ENCODE peak calls at places on chromosomes 4 and X, in nine cellular contexts. G, H, N, D, F, X, M, C and B are unnamed samples.

GRCh38 chrX:51568586-51568985 is 50.1 kb downstream of the CENPVL3 start:
- DNase-seq in M (no peak), F (no peak), X (no peak), G (no peak), C (no peak), D (no peak), N (no peak), H (no peak), B (no peak)

GRCh38 chrX:17007134-17007768 is 60.8 kb downstream of the REPS2 start:
- DNase-seq in C (no peak), D (peak; percentile 42), G (no peak), N (no peak), H (no peak), F (no peak), M (no peak), X (no peak), B (no peak)

GRCh38 chr4:114997596-114997995 is 115.8 kb downstream of the NDST4 start:
- DNase-seq in C (no peak), H (no peak), N (no peak), F (no peak), D (no peak), X (no peak), M (no peak), G (no peak), B (no peak)

GRCh38 chr4:113141901-113142346 is 92.5 kb downstream of the ANK2 start:
- DNase-seq in F (no peak), D (no peak), N (no peak), G (no peak), C (peak; percentile 63), M (no peak), X (no peak), H (no peak), B (no peak)

GRCh38 chr4:109025471-109026076 is 262.7 kb upstream of the ETNPPL start:
- DNase-seq in X (no peak), H (no peak), D (no peak), C (no peak), N (no peak), M (no peak), G (no peak), F (no peak), B (no peak)

GRCh38 chrX:46500054-46500453 is 45.2 kb downstream of the ZNF674 start:
- DNase-seq in F (no peak), X (no peak), N (no peak), G (no peak), M (no peak), H (no peak), C (no peak), D (no peak), B (no peak)

GRCh38 chr4:104493071-104493831 is 1.4 kb downstream of the CXXC4 start:
- DNase-seq in X (no peak), F (no peak), M (no peak), N (no peak), C (no peak), G (no peak), D (no peak), H (no peak), B (no peak)

GRCh38 chr4:88422403-88422802 is 34.5 kb upstream of the HERC5 start:
- DNase-seq in H (no peak), G (no peak), C (no peak), F (no peak), N (no peak), M (no peak), D (no peak), X (no peak), B (no peak)

GRCh38 chrX:136710324-136710951 is 62.5 kb downstream of the CD40LG start:
- DNase-seq in G (no peak), C (no peak), F (no peak), X (no peak), M (no peak), D (no peak), N (no peak), H (no peak), B (no peak)

GRCh38 chr4:173051697-173052096 is 116.9 kb upstream of the GALNT7 start:
- DNase-seq in F (no peak), C (no peak), G (no peak), D (no peak), N (no peak), H (no peak), M (no peak), X (no peak), B (no peak)

GRCh38 chr4:142088906-142089305 is 452.5 kb downstream of the IL15 start:
- DNase-seq in X (peak; percentile 72), G (no peak), C (no peak), D (no peak), M (no peak), H (no peak), F (no peak), N (no peak), B (no peak)

GRCh38 chr4:89753601-89754066 is 83.3 kb downstream of the SNCA start:
- DNase-seq in C (peak; percentile 55), N (no peak), M (no peak), F (no peak), X (no peak), D (no peak), G (no peak), H (no peak), B (no peak)

GRCh38 chrX:13357925-13358324 is 38.1 kb upstream of the ATXN3L start:
- DNase-seq in N (no peak), C (no peak), D (no peak), F (no peak), X (no peak), H (no peak), M (no peak), G (no peak), B (no peak)

GRCh38 chr4:26213317-26213716 is 107.5 kb upstream of the RBPJ start:
- DNase-seq in H (no peak), D (no peak), N (no peak), C (no peak), G (no peak), X (no peak), F (no peak), M (no peak), B (no peak)

DNA sequence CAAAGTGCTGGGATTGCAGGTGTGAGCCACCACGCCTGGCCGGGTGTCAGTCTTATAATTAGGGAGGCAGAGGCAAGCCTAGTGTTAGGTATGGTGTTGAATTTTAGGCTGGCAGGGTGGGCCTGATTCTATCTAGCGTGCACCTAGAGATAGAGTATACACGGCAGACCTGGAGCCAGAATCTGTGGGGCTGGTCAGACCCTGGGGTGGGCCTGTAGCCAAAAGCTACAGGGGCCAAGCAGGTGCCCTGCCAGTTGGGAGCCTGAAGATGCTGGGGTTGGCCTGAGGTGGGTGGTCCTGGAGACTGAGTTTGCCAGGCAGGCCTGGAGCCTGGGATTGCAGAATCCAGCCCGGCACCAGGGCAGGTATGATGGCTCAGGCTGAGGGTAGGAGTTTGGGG is 1580.3 kb downstream of the ARAP2 start:
- DNase-seq in H (no peak), F (no peak), X (no peak), N (no peak), D (no peak), M (no peak), G (no peak), C (no peak), B (no peak)
- H3K27me3 ChIP-seq in H (no peaks in the 10 kb centered on the region), F (no peaks in the 10 kb centered on the region), X (no peaks in the 10 kb centered on the region), N (no peaks in the 10 kb centered on the region), D (no peaks in the 10 kb centered on the region), M (no peaks in the 10 kb centered on the region), G (no peaks in the 10 kb centered on the region), C (no peaks in the 10 kb centered on the region), B (no peaks in the 10 kb centered on the region)

GRCh38 chrX:120560842-120561633 is at the start of gene CUL4B:
- DNase-seq in X (peak; percentile 97), H (peak; percentile 83), G (peak; percentile 91), N (peak; percentile 92), C (peak; percentile 86), F (peak; percentile 91), D (peak; percentile 92), M (peak; percentile 77), B (peak; percentile 83)
- H3K27ac ChIP-seq in X (peak within 1 kb of the TSS; percentile 95), H (peak within 1 kb of the TSS; percentile 97), G (peak within 1 kb of the TSS; percentile 94), N (peak within 1 kb of the TSS; percentile 96), C (peak within 1 kb of the TSS; percentile 91), F (peak within 1 kb of the TSS; percentile 98), D (peak within 1 kb of the TSS; percentile 87), M (peak within 1 kb of the TSS; percentile 95), B (peak within 1 kb of the TSS; percentile 84)

GRCh38 chrX:23403849-23404248 is 69.2 kb downstream of the PTCHD1 start:
- DNase-seq in H (no peak), N (no peak), D (no peak), M (no peak), F (no peak), G (no peak), X (no peak), C (peak; percentile 6), B (no peak)
- TF ChIP-seq CTCF in H (no peak), N (no peak), D (peak; percentile 75), M (no peak), F (no peak), G (peak; percentile 18), X (no peak), C (peak; percentile 40), B (peak; percentile 24)

GRCh38 chrX:124229374-124229773 is 103.1 kb upstream of the TEX13D start:
- DNase-seq in D (no peak), G (no peak), N (no peak), H (no peak), M (no peak), C (no peak), X (no peak), F (no peak), B (no peak)
- H3K27me3 ChIP-seq in D (no peaks in the 10 kb centered on the region), G (no peaks in the 10 kb centered on the region), N (no peaks in the 10 kb centered on the region), H (no peaks in the 10 kb centered on the region), M (no peaks in the 10 kb centered on the region), C (no peaks in the 10 kb centered on the region), X (no peaks in the 10 kb centered on the region), F (no peaks in the 10 kb centered on the region), B (no peaks in the 10 kb centered on the region)

GRCh38 chr4:143286058-143286457 is 50.6 kb upstream of the GAB1 start:
- DNase-seq in C (no peak), X (no peak), G (no peak), D (no peak), N (no peak), M (no peak), F (no peak), H (no peak), B (no peak)
- H3K27ac ChIP-seq in C (no peak overlapping the region), X (peak overlapping the region; percentile 60), G (peak overlapping the region; percentile 34), D (no peak overlapping the region), N (peak overlapping the region; percentile 33), M (peak overlapping the region; percentile 74), F (peak overlapping the region; percentile 82), H (peak overlapping the region; percentile 83), B (no peak overlapping the region)

GRCh38 chr4:138062929-138063328 is 179.2 kb downstream of the SLC7A11 start:
- DNase-seq in C (no peak), H (no peak), M (no peak), D (peak; percentile 53), G (no peak), F (no peak), X (no peak), N (no peak), B (no peak)
- TF ChIP-seq CTCF in C (no peak), H (no peak), M (no peak), D (peak; percentile 48), G (no peak), F (no peak), X (no peak), N (no peak), B (no peak)